ENCODE peak calls at places on chromosomes 6 and 20, in eight cellular contexts. B, D, P, S, C, V, G and R are unnamed samples. For H3K9me3 and H3K36me3, the result is how much of the 10 kb centered on the place peaks cover.

GRCh38 chr6:44606506-44606905 is 219.0 kb downstream of the CDC5L start:
- ATAC-seq in C (no peak), V (no peak), B (no peak), S (no peak), G (peak), P (no peak), D (no peak), R (no peak)

GRCh38 chr6:30147096-30147495 is 11.2 kb downstream of the TRIM40 start:
- ATAC-seq in D (no peak), C (no peak), G (no peak), B (no peak), S (peak), P (no peak), V (no peak), R (no peak)

GRCh38 chr6:107490568-107491058 is 696 bp downstream of the SOBP start:
- ATAC-seq in G (no peak), D (peak), S (peak), V (peak), P (no peak), C (peak), B (peak), R (no peak)

GRCh38 chr20:49583669-49584417 is 15.9 kb upstream of the PTGIS start:
- ATAC-seq in P (peak), B (peak), V (peak), G (peak), C (peak), S (no peak), D (peak), R (peak)

GRCh38 chr6:134706153-134706552 is 243.7 kb downstream of the ALDH8A1 start:
- ATAC-seq in C (no peak), D (no peak), P (peak), G (no peak), V (no peak), S (no peak), B (no peak), R (no peak)

GRCh38 chr6:116764557-116764960 is 960 bp downstream of the FAM162B start:
- ATAC-seq in C (peak), P (peak), S (no peak), B (no peak), D (peak), G (peak), V (no peak), R (peak)

GRCh38 chr6:116556065-116556464 is 2.5 kb downstream of the CALHM4 start:
- ATAC-seq in G (no peak), P (peak), S (no peak), D (no peak), B (peak), C (no peak), V (no peak), R (no peak)

GRCh38 chr6:30615958-30616810 is 859 bp downstream of the PPP1R10 start:
- ATAC-seq in C (no peak), G (no peak), V (no peak), P (no peak), B (no peak), D (no peak), S (peak), R (no peak)

GRCh38 chr20:20752712-20753111 is 40.3 kb upstream of the RALGAPA2 start:
- ATAC-seq in G (peak), V (no peak), B (no peak), C (no peak), D (peak), P (no peak), S (no peak), R (peak)

GRCh38 chr6:133966654-133967300 is 13.8 kb downstream of the TBPL1 start:
- ATAC-seq in G (no peak), S (peak), B (no peak), C (no peak), V (no peak), P (no peak), D (no peak), R (no peak)

GRCh38 chr20:61875221-61875885 is 190.3 kb downstream of the TAF4 start:
- ATAC-seq in D (no peak), V (no peak), S (no peak), C (no peak), B (peak), P (no peak), G (no peak), R (no peak)

GRCh38 chr6:51398064-51398740 is 579.5 kb downstream of the TFAP2B start:
- ATAC-seq in P (no peak), S (peak), V (no peak), G (no peak), D (peak), C (no peak), B (peak), R (no peak)

GRCh38 chr6:143773503-143773902 is 69.6 kb upstream of the LTV1 start:
- ATAC-seq in C (no peak), D (no peak), S (no peak), V (no peak), G (peak), P (no peak), B (no peak), R (peak)

GRCh38 chr20:46559685-46560440 is 9.4 kb upstream of the OCSTAMP start:
- ATAC-seq in V (no peak), P (no peak), S (no peak), D (no peak), B (no peak), C (no peak), G (no peak), R (no peak)

GRCh38 chr6:156601156-156601820 is 175.9 kb upstream of the ARID1B start:
- ATAC-seq in P (no peak), B (no peak), S (no peak), V (no peak), D (no peak), G (no peak), C (no peak), R (no peak)

GRCh38 chr6:107866606-107867301 is 42.6 kb upstream of the SCML4 start:
- ATAC-seq in G (no peak), B (peak), V (peak), P (peak), S (peak), D (peak), C (peak), R (no peak)

GRCh38 chr6:155958550-155958949 is 502.9 kb upstream of the NOX3 start:
- ATAC-seq in C (peak), D (no peak), G (no peak), B (no peak), V (no peak), P (no peak), S (no peak), R (no peak)

GRCh38 chr20:24406251-24406650 is 63.2 kb upstream of the SYNDIG1 start:
- ATAC-seq in C (no peak), S (no peak), D (no peak), P (no peak), B (no peak), G (no peak), V (no peak), R (no peak)

GRCh38 chr6:69673298-69673697 is 123.5 kb downstream of the LMBRD1 start:
- ATAC-seq in B (no peak), G (no peak), V (no peak), P (no peak), S (no peak), C (no peak), D (no peak), R (no peak)

GRCh38 chr6:3722211-3722621 is 29.3 kb downstream of the PXDC1 start:
- ATAC-seq in P (no peak), D (peak), V (no peak), C (peak), G (peak), S (no peak), B (no peak), R (no peak)

GRCh38 chr20:10553326-10553984 is 118.3 kb downstream of the SLX4IP start:
- ATAC-seq in S (peak), B (peak), G (peak), V (peak), C (peak), P (peak), D (peak), R (no peak)

GRCh38 chr6:15887491-15888461 is 224.9 kb upstream of the DTNBP1 start:
- ATAC-seq in C (peak), P (no peak), B (no peak), D (no peak), S (peak), G (no peak), V (no peak), R (no peak)

GRCh38 chr20:13099676-13100075 is 90.9 kb downstream of the SPTLC3 start:
- ATAC-seq in D (no peak), C (no peak), G (no peak), S (no peak), P (no peak), B (peak), V (no peak), R (no peak)

GRCh38 chr6:26104457-26105108 is 17.4 kb downstream of the HFE start:
- ATAC-seq in S (peak), C (peak), G (peak), D (peak), P (peak), B (peak), V (peak), R (no peak)

GRCh38 chr6:26103141-26103769 is 16.0 kb downstream of the HFE start:
- ATAC-seq in P (peak), V (peak), B (peak), C (peak), S (peak), G (peak), D (peak), R (peak)

GRCh38 chr6:26105842-26106241 is 18.6 kb downstream of the HFE start:
- ATAC-seq in B (no peak), V (no peak), G (no peak), C (no peak), D (no peak), S (no peak), P (no peak), R (no peak)

GRCh38 chr6:26105109-26105730 is 18.0 kb downstream of the HFE start:
- ATAC-seq in S (no peak), G (no peak), C (no peak), B (no peak), P (no peak), D (no peak), V (peak), R (no peak)

DNA sequence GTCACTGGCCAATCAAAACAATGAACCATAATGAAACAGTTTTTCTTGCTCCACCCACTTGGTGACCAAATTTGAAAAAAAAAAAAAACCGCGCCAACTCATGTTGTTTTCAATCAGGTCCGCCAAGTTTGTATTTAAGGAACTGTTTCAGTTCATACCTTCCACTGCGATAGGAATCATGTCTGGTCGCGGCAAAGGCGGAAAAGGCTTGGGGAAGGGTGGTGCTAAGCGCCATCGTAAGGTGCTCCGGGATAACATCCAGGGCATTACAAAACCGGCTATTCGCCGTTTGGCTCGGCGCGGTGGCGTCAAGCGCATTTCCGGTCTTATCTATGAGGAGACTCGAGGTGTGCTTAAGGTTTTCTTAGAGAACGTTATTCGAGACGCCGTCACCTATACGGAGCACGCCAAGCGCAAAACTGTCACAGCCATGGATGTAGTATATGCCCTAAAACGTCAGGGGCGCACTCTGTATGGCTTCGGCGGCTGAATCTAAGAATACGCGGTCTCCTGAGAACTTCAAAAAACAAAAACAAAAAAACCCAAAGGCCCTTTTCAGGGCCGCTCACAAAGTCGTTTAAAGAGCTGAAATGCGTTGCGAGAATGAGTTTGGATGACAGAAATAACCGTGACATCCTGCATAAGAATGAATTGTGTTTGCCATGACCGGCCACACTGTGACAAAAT is 16.7 kb downstream of the HFE start:
- ATAC-seq in P (peak), G (peak), V (peak), S (peak), C (peak), B (peak), D (peak), R (peak)
- H3K9me3 ChIP-seq in P (under half), G (under half), V (under half), S (under half), C (under half), B (under half), D (under half), R (under half)

DNA sequence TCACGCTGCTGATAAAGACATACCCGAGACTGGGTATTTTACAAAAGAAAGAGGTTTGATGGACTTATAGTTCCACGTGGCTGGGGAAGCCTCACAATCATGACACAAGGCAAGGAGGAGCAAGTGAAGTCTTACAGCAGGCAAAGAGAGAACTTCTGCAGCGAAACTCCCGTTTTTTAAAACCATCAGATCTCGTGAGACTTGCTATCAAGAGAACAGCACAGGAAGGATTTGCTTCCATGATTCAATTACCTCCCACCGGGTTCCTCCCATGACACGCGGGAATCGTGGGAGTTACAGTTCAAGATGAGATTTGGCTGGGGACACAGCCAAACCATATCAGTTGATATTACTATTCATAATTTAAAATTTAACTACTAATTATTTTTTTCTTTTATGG is 157.3 kb upstream of the ATXN1 start:
- ATAC-seq in V (no peak), P (no peak), B (no peak), D (no peak), G (no peak), C (no peak), S (no peak), R (no peak)
- H3K36me3 ChIP-seq in V (under half), P (under half), B (under half), D (under half), G (under half), C (under half), S (under half), R (under half)

GRCh38 chr20:56522311-56522710 is 2.2 kb upstream of the FAM209A start:
- ATAC-seq in D (no peak), G (no peak), S (no peak), P (no peak), V (no peak), B (no peak), C (no peak), R (no peak)
- H3K9me3 ChIP-seq in D (under half), G (under half), S (under half), P (under half), V (under half), B (under half), C (under half), R (under half)

DNA sequence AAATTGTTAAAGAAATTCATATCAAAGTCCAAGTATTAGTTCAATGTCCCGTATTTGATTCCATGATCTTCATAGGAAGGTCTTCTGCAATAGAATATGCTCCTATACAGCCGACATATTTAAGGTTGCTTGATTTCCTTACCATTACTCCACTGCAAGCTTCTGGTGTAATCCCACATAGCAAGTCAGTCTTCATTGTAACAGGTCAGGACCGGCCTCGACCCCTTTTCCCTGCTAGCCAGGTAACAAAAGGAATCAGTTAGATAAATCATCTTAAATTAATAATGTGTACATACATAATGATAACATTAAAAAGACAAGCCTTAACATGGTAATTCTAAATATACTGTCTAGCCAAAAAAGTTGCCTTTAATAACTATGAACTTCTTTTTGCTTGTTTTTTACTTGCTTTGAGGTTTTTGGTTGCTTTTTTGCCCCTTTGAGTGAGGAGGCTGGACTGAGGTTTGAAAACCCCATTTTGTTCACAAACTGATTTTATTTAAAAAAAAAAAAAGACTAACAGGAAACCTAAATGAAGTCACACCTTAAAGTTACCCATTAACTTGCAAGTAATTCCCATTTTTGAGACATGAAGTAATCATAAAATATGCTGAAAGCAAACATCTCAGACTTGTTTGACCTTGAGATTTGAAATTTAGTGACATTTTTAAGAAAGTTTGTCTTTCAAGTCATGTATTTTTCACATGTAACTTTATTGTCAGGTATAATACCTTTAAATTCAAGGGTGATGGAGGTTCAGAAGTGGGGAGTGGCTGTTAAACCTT is 19.2 kb upstream of the SNX14 start:
- ATAC-seq in D (no peak), B (no peak), C (no peak), P (no peak), S (no peak), V (no peak), G (no peak), R (no peak)
- H3K36me3 ChIP-seq in D (half or more), B (half or more), C (under half), P (under half), S (under half), V (half or more), G (under half), R (under half)

DNA sequence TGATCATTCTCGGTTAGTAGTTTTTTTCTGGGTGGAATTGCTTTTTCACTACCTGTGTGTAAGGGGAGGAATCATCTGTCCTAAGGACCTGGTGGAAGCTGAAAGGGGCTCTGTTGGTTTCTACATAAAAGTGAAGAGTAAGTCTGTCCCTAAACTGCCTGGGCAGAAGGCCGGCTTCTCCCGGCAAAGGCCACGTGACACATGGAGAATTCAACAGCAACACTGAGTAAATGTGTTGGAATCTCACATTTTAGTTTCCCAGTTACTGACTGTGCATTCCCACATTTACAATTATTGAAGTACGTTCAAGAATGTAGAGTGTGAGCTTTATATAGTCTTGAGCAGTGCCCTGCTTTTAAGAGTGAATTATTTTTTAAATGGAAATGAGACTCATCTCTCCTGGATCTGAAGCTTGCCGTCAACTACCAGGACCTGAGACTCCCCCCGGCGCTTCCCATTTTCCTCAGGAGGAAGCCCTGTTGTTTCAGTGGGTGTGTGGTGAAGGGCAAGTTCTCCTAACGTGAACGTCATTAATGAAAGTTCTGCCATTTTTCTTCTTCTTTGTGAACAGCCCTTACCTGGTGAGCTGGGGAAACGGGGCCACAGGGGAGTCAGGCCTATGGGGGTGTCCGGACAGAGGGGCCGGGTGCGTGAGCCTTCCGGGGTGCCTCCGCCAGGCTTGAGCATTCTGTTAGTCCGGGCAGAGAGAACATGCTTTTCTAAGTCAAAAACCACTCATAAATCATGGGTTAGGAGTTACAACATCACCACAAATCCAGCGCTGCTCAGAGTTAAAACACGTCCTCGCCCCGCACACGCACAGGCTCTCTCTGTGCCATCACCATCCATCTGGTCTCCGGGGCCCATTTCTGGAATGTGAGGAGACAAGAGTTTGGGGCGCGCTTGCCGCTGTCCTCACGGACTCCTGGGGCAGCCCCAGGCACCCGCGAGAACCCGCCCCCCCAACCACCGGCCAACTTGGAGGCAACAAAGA is 56.6 kb upstream of the SMOC2 start:
- ATAC-seq in P (no peak), D (no peak), G (peak), B (no peak), V (no peak), S (no peak), C (no peak), R (no peak)
- H3K9me3 ChIP-seq in P (half or more), D (under half), G (under half), B (under half), V (under half), S (under half), C (under half), R (under half)

GRCh38 chr20:32837157-32837556 is 17.4 kb downstream of the MAPRE1 start:
- ATAC-seq in V (no peak), G (no peak), S (no peak), B (no peak), D (no peak), C (no peak), P (peak), R (no peak)

GRCh38 chr20:32841632-32842031 is 17.1 kb upstream of the EFCAB8 start:
- ATAC-seq in P (no peak), C (no peak), S (no peak), G (peak), B (no peak), D (no peak), V (no peak), R (no peak)

GRCh38 chr20:32839982-32840285 is 18.8 kb upstream of the EFCAB8 start:
- ATAC-seq in V (no peak), S (no peak), G (no peak), P (no peak), C (no peak), D (no peak), B (no peak), R (no peak)

GRCh38 chr20:32841174-32841573 is 17.5 kb upstream of the EFCAB8 start:
- ATAC-seq in D (no peak), V (no peak), P (no peak), S (no peak), C (no peak), B (no peak), G (no peak), R (no peak)

GRCh38 chr20:32839227-32839981 is 19.3 kb upstream of the EFCAB8 start:
- ATAC-seq in C (no peak), G (no peak), P (no peak), B (no peak), V (no peak), D (no peak), S (no peak), R (no peak)
- H3K36me3 ChIP-seq in C (under half), G (under half), P (under half), B (half or more), V (half or more), D (half or more), S (under half), R (half or more)

DNA sequence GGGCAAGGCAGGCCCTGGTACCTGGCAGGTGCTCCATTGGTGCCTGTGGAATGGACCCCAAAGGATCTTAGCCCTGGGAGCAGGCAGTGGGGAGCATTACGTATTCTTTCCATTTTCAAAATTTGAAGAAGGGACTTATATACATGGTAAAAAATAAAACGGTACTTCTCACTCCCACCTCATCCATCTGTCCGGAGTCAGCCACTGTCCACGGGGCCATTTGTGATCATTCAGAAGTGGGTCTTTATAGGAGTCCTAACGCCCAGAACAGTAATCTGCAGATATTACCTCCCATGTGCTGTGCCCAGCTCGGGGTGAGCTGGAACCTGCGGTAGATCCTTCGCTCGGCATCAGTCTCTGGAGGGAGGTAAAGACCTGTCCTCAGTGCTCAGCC is 110.4 kb downstream of the SYCP2 start:
- ATAC-seq in G (no peak), D (no peak), V (no peak), B (no peak), P (no peak), C (no peak), S (no peak), R (no peak)
- H3K9me3 ChIP-seq in G (under half), D (under half), V (under half), B (under half), P (under half), C (under half), S (under half), R (under half)